ENCODE peak calls at places on chromosomes 12 and 14, in seven cellular contexts. Q is NB4, B is bronchial epithelial cell, D is left lung, J is heart left ventricle, Z is tibial artery, V is fibroblast of villous mesenchyme. N is an unnamed sample.

GRCh38 chr14:50964683-50965390 is 20.6 kb upstream of the PYGL start:
- DNase-seq in Q (no peak), D (no peak), J (peak), B (peak), V (peak), Z (peak), N (no peak)

GRCh38 chr14:31268216-31268615 is 60.6 kb upstream of the HECTD1 start:
- DNase-seq in B (no peak), D (no peak), J (no peak), V (peak), Z (no peak), Q (no peak), N (no peak)

GRCh38 chr12:62922539-62922938 is 12.4 kb downstream of the PPM1H start:
- DNase-seq in D (no peak), J (no peak), Z (no peak), B (no peak), Q (no peak), V (no peak), N (no peak)

GRCh38 chr12:113727651-113728061 is 238.5 kb downstream of the RBM19 start:
- DNase-seq in J (no peak), D (no peak), B (peak), V (no peak), Z (no peak), Q (no peak), N (no peak)

GRCh38 chr12:128606970-128607369 is 216.8 kb downstream of the SLC15A4 start:
- DNase-seq in B (no peak), Z (no peak), V (no peak), D (no peak), Q (no peak), J (no peak), N (no peak)

GRCh38 chr14:76720382-76720813 is 40.9 kb upstream of the VASH1 start:
- DNase-seq in D (no peak), V (peak), Z (peak), Q (peak), J (peak), B (no peak), N (no peak)

GRCh38 chr14:94345344-94346072 is 22.4 kb upstream of the SERPINA6 start:
- DNase-seq in Z (no peak), B (peak), J (no peak), Q (no peak), D (no peak), V (peak), N (no peak)

GRCh38 chr12:132429932-132430643 is 59.9 kb upstream of the FBRSL1 start:
- DNase-seq in B (peak), Z (no peak), Q (peak), D (peak), V (peak), J (no peak), N (peak)

GRCh38 chr14:68796418-68797101 is 3.7 kb upstream of the ZFP36L1 start:
- DNase-seq in V (peak), J (no peak), B (no peak), D (no peak), Z (no peak), Q (no peak), N (no peak)

GRCh38 chr12:79692860-79693605 is 2.3 kb upstream of the PAWR start:
- DNase-seq in Q (no peak), Z (no peak), D (no peak), B (peak), J (no peak), V (peak), N (no peak)

GRCh38 chr12:106058256-106059182 is 80.2 kb downstream of the NUAK1 start:
- DNase-seq in V (peak), B (peak), J (no peak), Z (no peak), D (no peak), Q (no peak), N (no peak)

GRCh38 chr12:58503731-58504520 is 416.4 kb downstream of the LRIG3 start:
- DNase-seq in D (no peak), J (no peak), Z (no peak), B (peak), V (peak), Q (no peak), N (no peak)

GRCh38 chr14:22338381-22338780 is 250.6 kb downstream of the DAD1 start:
- DNase-seq in Q (no peak), B (no peak), Z (no peak), D (no peak), J (no peak), V (no peak), N (no peak)

GRCh38 chr12:3493225-3494049 is 2.4 kb downstream of the PRMT8 start:
- DNase-seq in Q (no peak), D (peak), B (no peak), J (peak), V (no peak), Z (no peak), N (no peak)

GRCh38 chr12:48883305-48884171 is 17.9 kb upstream of the RND1 start:
- DNase-seq in V (no peak), Q (no peak), B (peak), Z (no peak), J (no peak), D (no peak), N (no peak)

GRCh38 chr12:75366629-75367028 is 24.3 kb upstream of the GLIPR1L2 start:
- DNase-seq in Q (no peak), V (no peak), B (no peak), J (no peak), D (no peak), Z (no peak), N (no peak)

GRCh38 chr14:59359451-59360124 is 105.6 kb downstream of the GPR135 start:
- DNase-seq in D (no peak), Q (peak), Z (no peak), V (no peak), J (no peak), B (no peak), N (no peak)

GRCh38 chr14:59356783-59357182 is 108.4 kb downstream of the GPR135 start:
- DNase-seq in D (no peak), Z (no peak), V (no peak), B (no peak), Q (no peak), J (no peak), N (no peak)

GRCh38 chr14:59356298-59356697 is 108.9 kb downstream of the GPR135 start:
- DNase-seq in D (no peak), Z (no peak), B (no peak), J (no peak), V (no peak), Q (no peak), N (no peak)

GRCh38 chr14:59358774-59359173 is 106.4 kb downstream of the GPR135 start:
- DNase-seq in V (no peak), Z (no peak), Q (no peak), D (no peak), J (no peak), B (no peak), N (no peak)

DNA sequence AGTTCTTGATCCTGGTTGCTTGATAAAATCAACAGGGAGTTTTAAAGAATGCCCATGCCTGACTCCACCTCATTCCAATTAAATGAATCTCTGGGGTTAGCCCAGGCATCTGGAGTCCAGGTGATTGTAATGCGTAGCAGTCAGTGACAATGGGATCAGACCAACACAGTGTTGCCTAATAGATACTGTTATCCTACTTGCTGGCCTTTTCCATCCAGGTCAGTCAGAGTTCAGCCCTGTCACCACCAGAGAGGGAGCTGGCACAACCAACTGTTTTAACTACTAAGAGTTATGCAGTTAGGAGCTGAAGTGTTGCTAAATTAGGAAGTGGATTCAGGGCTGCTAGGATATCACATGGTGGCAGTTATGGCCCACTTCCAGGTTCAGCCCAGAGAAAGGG is 107.1 kb downstream of the GPR135 start:
- DNase-seq in V (peak), Z (peak), D (no peak), B (peak), J (peak), Q (peak), N (no peak)
- TF ChIP-seq CTCF in V (no peak), Z (no peak), D (no peak), B (no peak), J (no peak), Q (no peak), N (no peak)

GRCh38 chr14:73457050-73457934 is 1.1 kb downstream of the NUMB start:
- DNase-seq in Z (peak), Q (peak), B (peak), V (no peak), J (peak), D (peak), N (peak)

GRCh38 chr14:73457935-73458218 is 469 bp downstream of the NUMB start:
- DNase-seq in V (no peak), D (no peak), B (no peak), Q (no peak), J (peak), Z (peak), N (no peak)

GRCh38 chr14:73455294-73455693 is 3.1 kb downstream of the NUMB start:
- DNase-seq in D (no peak), V (no peak), J (no peak), Z (no peak), Q (peak), B (no peak), N (no peak)

GRCh38 chr14:73460691-73461127 is 2.4 kb upstream of the NUMB start:
- DNase-seq in Q (no peak), Z (no peak), D (no peak), V (peak), B (peak), J (peak), N (no peak)

DNA sequence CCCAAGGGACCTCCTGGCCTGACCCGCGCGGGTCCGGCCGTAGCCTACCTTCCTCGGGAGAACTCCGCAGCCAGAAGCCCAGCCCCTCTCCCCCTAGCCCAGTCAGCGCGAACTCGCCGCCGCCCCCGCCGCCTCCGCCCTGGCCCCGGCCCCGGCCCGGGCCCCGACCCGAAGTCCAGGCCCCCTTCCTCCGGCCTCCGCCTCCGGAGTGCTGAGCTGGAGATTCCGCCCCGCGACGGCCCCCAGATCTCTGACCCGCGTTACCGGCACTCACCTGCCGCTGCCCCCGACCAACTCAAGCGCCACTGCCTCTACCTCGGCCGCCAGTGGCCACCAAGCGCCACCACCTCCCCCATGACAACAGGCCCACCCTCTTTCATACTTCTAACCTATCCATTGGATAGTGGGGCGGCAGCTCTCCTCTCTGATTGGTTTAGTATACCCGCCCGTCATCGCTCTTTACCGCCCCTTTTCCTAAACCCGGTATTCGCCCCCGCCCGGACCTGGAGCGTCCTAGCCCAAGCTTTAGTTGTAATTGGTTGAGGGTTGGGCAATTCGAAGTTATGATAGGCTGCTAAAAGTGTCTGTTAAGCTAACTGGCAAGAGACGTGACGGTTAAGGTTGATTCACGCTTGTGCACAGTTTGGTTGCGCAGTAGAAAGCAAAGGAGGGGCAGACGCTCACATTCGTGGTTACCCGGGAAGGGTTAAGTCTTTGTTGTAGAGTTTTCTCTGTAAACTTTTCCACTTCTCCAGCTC is at the start of gene NUMB:
- DNase-seq in B (peak), J (peak), D (peak), Q (peak), Z (peak), V (peak), N (peak)
- TF ChIP-seq CTCF in B (peak), J (no peak), D (peak), Q (no peak), Z (peak), V (no peak), N (no peak)

DNA sequence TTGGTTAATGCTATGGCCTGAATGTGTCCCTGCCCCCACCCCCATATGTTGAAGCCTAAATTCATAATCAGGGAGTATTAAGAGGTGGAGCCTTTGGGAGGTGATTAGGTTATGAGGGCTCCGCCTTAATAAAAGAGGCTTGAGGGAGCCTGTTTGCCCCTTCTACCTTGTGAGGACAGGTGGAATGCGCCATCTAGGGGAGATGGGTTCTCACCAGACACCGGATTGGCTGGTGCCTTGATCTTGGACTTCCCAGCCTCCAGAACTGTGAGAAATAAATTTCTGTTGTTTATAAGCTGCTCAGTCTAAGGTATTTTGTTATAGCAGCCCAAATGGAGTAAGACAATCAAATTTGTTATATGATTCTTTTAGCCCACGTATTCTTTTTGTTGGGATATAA is 148.3 kb downstream of the PTCSC3 start:
- DNase-seq in J (no peak), D (no peak), Z (no peak), B (no peak), Q (peak), V (no peak), N (no peak)
- TF ChIP-seq CTCF in J (no peak), D (no peak), Z (no peak), B (no peak), Q (peak), V (no peak), N (no peak)

DNA sequence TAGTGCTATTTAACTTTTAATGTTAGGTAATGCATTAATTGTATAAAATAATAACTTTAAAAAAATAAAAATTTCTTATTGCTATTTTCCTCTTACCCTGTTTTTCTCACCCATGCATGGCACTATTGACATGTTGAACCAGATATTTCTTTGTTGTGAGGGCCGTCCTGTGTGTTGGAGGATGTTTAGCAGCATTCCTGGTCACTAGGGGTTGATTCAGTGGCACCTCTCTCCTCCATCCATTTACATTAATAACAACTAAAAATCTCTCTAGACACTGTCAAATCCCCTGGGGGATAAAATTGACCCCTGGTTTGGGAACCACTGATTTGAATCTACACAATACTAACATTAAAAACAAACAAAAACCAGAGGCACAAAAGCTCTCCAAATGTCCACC is 147.5 kb upstream of the MIS18BP1 start:
- DNase-seq in V (no peak), Q (no peak), Z (no peak), D (no peak), B (no peak), J (no peak), N (no peak)
- TF ChIP-seq CTCF in V (no peak), Q (no peak), Z (no peak), D (no peak), B (no peak), J (no peak), N (no peak)

GRCh38 chr14:87888136-87888999 is 104.6 kb downstream of the GALC start:
- DNase-seq in J (no peak), V (no peak), D (no peak), Q (peak), B (peak), Z (peak), N (no peak)
- TF ChIP-seq CTCF in J (no peak), V (peak), D (no peak), Q (peak), B (peak), Z (peak), N (no peak)